ENCODE peak calls at places on chromosomes 2 and 18, in seven cellular contexts. One of them, this sample, is unnamed.

GRCh38 chr2:171407030-171407707 is 26.6 kb downstream of the METTL8 start:
- DNase-seq in left lung: no peak
- DNase-seq in CD8-positive, alpha-beta memory T cell: no peak
- DNase-seq in A549: no peak
- DNase-seq in astrocyte of the spinal cord: no peak
- DNase-seq in AG04449: no peak
- DNase-seq in cardiac muscle cell: no peak
- DNase-seq in this sample: no peak

GRCh38 chr2:191927319-191927867 is 80.5 kb upstream of the CAVIN2 start:
- DNase-seq in astrocyte of the spinal cord: peak
- DNase-seq in AG04449: no peak
- DNase-seq in cardiac muscle cell: peak
- DNase-seq in A549: peak
- DNase-seq in CD8-positive, alpha-beta memory T cell: no peak
- DNase-seq in left lung: no peak
- DNase-seq in this sample: peak

GRCh38 chr2:191113761-191114160 is 37.0 kb downstream of the STAT4 start:
- DNase-seq in astrocyte of the spinal cord: no peak
- DNase-seq in CD8-positive, alpha-beta memory T cell: no peak
- DNase-seq in AG04449: no peak
- DNase-seq in left lung: no peak
- DNase-seq in cardiac muscle cell: no peak
- DNase-seq in A549: no peak
- DNase-seq in this sample: no peak

GRCh38 chr18:8780227-8780626 is 74.9 kb downstream of the MTCL1 start:
- DNase-seq in CD8-positive, alpha-beta memory T cell: no peak
- DNase-seq in left lung: no peak
- DNase-seq in cardiac muscle cell: no peak
- DNase-seq in AG04449: no peak
- DNase-seq in A549: no peak
- DNase-seq in astrocyte of the spinal cord: no peak
- DNase-seq in this sample: no peak

GRCh38 chr2:205216580-205216979 is 465.7 kb upstream of the NRP2 start:
- DNase-seq in AG04449: no peak
- DNase-seq in CD8-positive, alpha-beta memory T cell: no peak
- DNase-seq in cardiac muscle cell: peak
- DNase-seq in astrocyte of the spinal cord: no peak
- DNase-seq in left lung: no peak
- DNase-seq in A549: no peak
- DNase-seq in this sample: no peak

GRCh38 chr2:200523604-200524003 is 2.4 kb upstream of the SGO2 start:
- DNase-seq in CD8-positive, alpha-beta memory T cell: no peak
- DNase-seq in A549: no peak
- DNase-seq in AG04449: no peak
- DNase-seq in astrocyte of the spinal cord: no peak
- DNase-seq in cardiac muscle cell: no peak
- DNase-seq in left lung: no peak
- DNase-seq in this sample: no peak

GRCh38 chr2:220310326-220310936 is 683.0 kb downstream of the SLC4A3 start:
- DNase-seq in left lung: no peak
- DNase-seq in astrocyte of the spinal cord: no peak
- DNase-seq in A549: no peak
- DNase-seq in cardiac muscle cell: peak
- DNase-seq in CD8-positive, alpha-beta memory T cell: no peak
- DNase-seq in AG04449: no peak
- DNase-seq in this sample: no peak

GRCh38 chr2:241639385-241639784 is 1.9 kb downstream of the ATG4B start:
- DNase-seq in astrocyte of the spinal cord: no peak
- DNase-seq in A549: no peak
- DNase-seq in CD8-positive, alpha-beta memory T cell: no peak
- DNase-seq in cardiac muscle cell: no peak
- DNase-seq in AG04449: no peak
- DNase-seq in left lung: no peak
- DNase-seq in this sample: no peak

GRCh38 chr2:233542507-233542906 is 24.1 kb downstream of the USP40 start:
- DNase-seq in astrocyte of the spinal cord: no peak
- DNase-seq in AG04449: peak
- DNase-seq in CD8-positive, alpha-beta memory T cell: no peak
- DNase-seq in left lung: no peak
- DNase-seq in cardiac muscle cell: peak
- DNase-seq in A549: no peak
- DNase-seq in this sample: peak

GRCh38 chr2:85018049-85018447 is 47.1 kb downstream of the KCMF1 start:
- DNase-seq in astrocyte of the spinal cord: no peak
- DNase-seq in cardiac muscle cell: no peak
- DNase-seq in CD8-positive, alpha-beta memory T cell: no peak
- DNase-seq in left lung: no peak
- DNase-seq in A549: no peak
- DNase-seq in AG04449: no peak
- DNase-seq in this sample: no peak

GRCh38 chr2:237189799-237190198 is 104.1 kb downstream of the COPS8 start:
- DNase-seq in A549: no peak
- DNase-seq in left lung: no peak
- DNase-seq in cardiac muscle cell: no peak
- DNase-seq in CD8-positive, alpha-beta memory T cell: no peak
- DNase-seq in astrocyte of the spinal cord: no peak
- DNase-seq in AG04449: no peak
- DNase-seq in this sample: no peak

GRCh38 chr2:220489116-220489515 is 861.7 kb downstream of the SLC4A3 start:
- DNase-seq in CD8-positive, alpha-beta memory T cell: no peak
- DNase-seq in A549: no peak
- DNase-seq in cardiac muscle cell: no peak
- DNase-seq in AG04449: no peak
- DNase-seq in astrocyte of the spinal cord: no peak
- DNase-seq in left lung: no peak
- DNase-seq in this sample: peak

GRCh38 chr2:13545320-13545719 is 828.6 kb downstream of the TRIB2 start:
- DNase-seq in CD8-positive, alpha-beta memory T cell: no peak
- DNase-seq in left lung: no peak
- DNase-seq in A549: no peak
- DNase-seq in AG04449: no peak
- DNase-seq in cardiac muscle cell: no peak
- DNase-seq in astrocyte of the spinal cord: no peak
- DNase-seq in this sample: no peak

GRCh38 chr2:171210864-171211431 is 50.3 kb upstream of the TLK1 start:
- DNase-seq in CD8-positive, alpha-beta memory T cell: peak
- DNase-seq in astrocyte of the spinal cord: no peak
- DNase-seq in cardiac muscle cell: no peak
- DNase-seq in left lung: no peak
- DNase-seq in A549: no peak
- DNase-seq in AG04449: no peak
- DNase-seq in this sample: peak

GRCh38 chr2:200498316-200498715 is 11.6 kb downstream of the KCTD18 start:
- DNase-seq in A549: no peak
- DNase-seq in left lung: no peak
- DNase-seq in AG04449: no peak
- DNase-seq in cardiac muscle cell: no peak
- DNase-seq in astrocyte of the spinal cord: no peak
- DNase-seq in CD8-positive, alpha-beta memory T cell: no peak
- DNase-seq in this sample: peak

GRCh38 chr2:240963376-240964220 is 34.8 kb upstream of the SNED1 start:
- DNase-seq in AG04449: no peak
- DNase-seq in left lung: peak
- DNase-seq in A549: no peak
- DNase-seq in astrocyte of the spinal cord: no peak
- DNase-seq in cardiac muscle cell: no peak
- DNase-seq in CD8-positive, alpha-beta memory T cell: peak
- DNase-seq in this sample: no peak

GRCh38 chr2:231707625-231708049 is 688 bp upstream of the PTMA start:
- DNase-seq in A549: no peak
- DNase-seq in cardiac muscle cell: peak
- DNase-seq in AG04449: no peak
- DNase-seq in CD8-positive, alpha-beta memory T cell: peak
- DNase-seq in left lung: no peak
- DNase-seq in astrocyte of the spinal cord: no peak
- DNase-seq in this sample: peak

GRCh38 chr2:217593732-217594131 is 409.1 kb downstream of the TNS1 start:
- DNase-seq in AG04449: no peak
- DNase-seq in cardiac muscle cell: no peak
- DNase-seq in A549: no peak
- DNase-seq in astrocyte of the spinal cord: no peak
- DNase-seq in CD8-positive, alpha-beta memory T cell: no peak
- DNase-seq in left lung: no peak
- DNase-seq in this sample: no peak

GRCh38 chr2:185128331-185128730 is 530.0 kb downstream of the ZNF804A start:
- DNase-seq in cardiac muscle cell: no peak
- DNase-seq in A549: no peak
- DNase-seq in AG04449: no peak
- DNase-seq in CD8-positive, alpha-beta memory T cell: no peak
- DNase-seq in astrocyte of the spinal cord: no peak
- DNase-seq in left lung: no peak
- DNase-seq in this sample: no peak

DNA sequence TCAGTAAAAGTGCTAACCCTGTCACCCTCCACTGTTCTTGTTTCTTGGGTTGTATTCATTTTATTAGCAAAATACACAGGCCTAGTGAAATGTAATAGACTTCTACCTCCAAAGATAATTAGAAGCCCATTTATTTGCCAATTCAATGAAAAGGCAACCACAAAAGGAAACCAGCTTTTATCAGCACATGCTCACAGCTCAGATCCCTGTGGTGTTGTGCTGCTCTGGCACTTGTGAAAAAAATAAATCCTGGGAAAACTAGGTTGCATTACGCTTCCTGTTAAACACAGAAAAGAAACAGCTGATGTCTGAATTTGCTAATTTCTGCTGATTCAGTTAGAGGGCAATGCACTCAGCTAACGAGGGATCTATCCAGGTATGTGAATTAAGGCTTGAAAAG is 357.4 kb upstream of the ETAA1 start:
- DNase-seq in A549: no peak
- DNase-seq in left lung: no peak
- DNase-seq in CD8-positive, alpha-beta memory T cell: no peak
- DNase-seq in astrocyte of the spinal cord: no peak
- DNase-seq in AG04449: no peak
- DNase-seq in cardiac muscle cell: peak
- DNase-seq in this sample: no peak
- H3K4me3 ChIP-seq in A549: no peak
- H3K4me3 ChIP-seq in left lung: no peak
- H3K4me3 ChIP-seq in CD8-positive, alpha-beta memory T cell: no peak
- H3K4me3 ChIP-seq in astrocyte of the spinal cord: no peak
- H3K4me3 ChIP-seq in AG04449: no peak
- H3K4me3 ChIP-seq in cardiac muscle cell: no peak
- H3K4me3 ChIP-seq in this sample: no peak

GRCh38 chr18:3447895-3448844 is 1.8 kb upstream of the TGIF1 start:
- DNase-seq in A549: peak
- DNase-seq in CD8-positive, alpha-beta memory T cell: peak
- DNase-seq in astrocyte of the spinal cord: peak
- DNase-seq in left lung: peak
- DNase-seq in cardiac muscle cell: peak
- DNase-seq in AG04449: no peak
- DNase-seq in this sample: peak
- H3K4me3 ChIP-seq in A549: peak
- H3K4me3 ChIP-seq in CD8-positive, alpha-beta memory T cell: peak
- H3K4me3 ChIP-seq in astrocyte of the spinal cord: peak
- H3K4me3 ChIP-seq in left lung: peak
- H3K4me3 ChIP-seq in cardiac muscle cell: peak
- H3K4me3 ChIP-seq in AG04449: peak
- H3K4me3 ChIP-seq in this sample: peak

GRCh38 chr2:113116100-113116958 is 11.1 kb upstream of the IL1RN start:
- DNase-seq in AG04449: no peak
- DNase-seq in A549: no peak
- DNase-seq in astrocyte of the spinal cord: no peak
- DNase-seq in CD8-positive, alpha-beta memory T cell: no peak
- DNase-seq in left lung: no peak
- DNase-seq in cardiac muscle cell: peak
- DNase-seq in this sample: no peak

GRCh38 chr2:113120861-113121260 is 6.5 kb upstream of the IL1RN start:
- DNase-seq in cardiac muscle cell: no peak
- DNase-seq in CD8-positive, alpha-beta memory T cell: no peak
- DNase-seq in astrocyte of the spinal cord: no peak
- DNase-seq in left lung: no peak
- DNase-seq in A549: no peak
- DNase-seq in AG04449: no peak
- DNase-seq in this sample: no peak

GRCh38 chr2:113118263-113118657 is 9.1 kb upstream of the IL1RN start:
- DNase-seq in CD8-positive, alpha-beta memory T cell: no peak
- DNase-seq in cardiac muscle cell: no peak
- DNase-seq in left lung: no peak
- DNase-seq in A549: no peak
- DNase-seq in astrocyte of the spinal cord: no peak
- DNase-seq in AG04449: no peak
- DNase-seq in this sample: no peak

GRCh38 chr2:113114996-113115395 is 12.4 kb upstream of the IL1RN start:
- DNase-seq in astrocyte of the spinal cord: no peak
- DNase-seq in A549: no peak
- DNase-seq in cardiac muscle cell: no peak
- DNase-seq in left lung: no peak
- DNase-seq in AG04449: no peak
- DNase-seq in CD8-positive, alpha-beta memory T cell: no peak
- DNase-seq in this sample: no peak

GRCh38 chr2:113117594-113118262 is 9.7 kb upstream of the IL1RN start:
- DNase-seq in left lung: peak
- DNase-seq in CD8-positive, alpha-beta memory T cell: no peak
- DNase-seq in A549: no peak
- DNase-seq in cardiac muscle cell: peak
- DNase-seq in AG04449: peak
- DNase-seq in astrocyte of the spinal cord: peak
- DNase-seq in this sample: peak
- H3K4me3 ChIP-seq in left lung: no peak
- H3K4me3 ChIP-seq in CD8-positive, alpha-beta memory T cell: no peak
- H3K4me3 ChIP-seq in A549: no peak
- H3K4me3 ChIP-seq in cardiac muscle cell: no peak
- H3K4me3 ChIP-seq in AG04449: no peak
- H3K4me3 ChIP-seq in astrocyte of the spinal cord: no peak
- H3K4me3 ChIP-seq in this sample: no peak

GRCh38 chr2:189578272-189578671 is 2.3 kb downstream of the SLC40A1 start:
- DNase-seq in AG04449: no peak
- DNase-seq in cardiac muscle cell: no peak
- DNase-seq in A549: no peak
- DNase-seq in left lung: no peak
- DNase-seq in astrocyte of the spinal cord: no peak
- DNase-seq in CD8-positive, alpha-beta memory T cell: no peak
- DNase-seq in this sample: no peak

GRCh38 chr2:189580662-189581353 is at the start of gene SLC40A1:
- DNase-seq in cardiac muscle cell: peak
- DNase-seq in AG04449: no peak
- DNase-seq in left lung: peak
- DNase-seq in astrocyte of the spinal cord: peak
- DNase-seq in CD8-positive, alpha-beta memory T cell: peak
- DNase-seq in A549: peak
- DNase-seq in this sample: peak

GRCh38 chr2:189581354-189582139 is 961 bp upstream of the SLC40A1 start:
- DNase-seq in A549: no peak
- DNase-seq in cardiac muscle cell: peak
- DNase-seq in astrocyte of the spinal cord: no peak
- DNase-seq in AG04449: no peak
- DNase-seq in left lung: peak
- DNase-seq in CD8-positive, alpha-beta memory T cell: no peak
- DNase-seq in this sample: no peak

GRCh38 chr2:189580267-189580661 is 322 bp downstream of the SLC40A1 start:
- DNase-seq in left lung: peak
- DNase-seq in astrocyte of the spinal cord: no peak
- DNase-seq in cardiac muscle cell: peak
- DNase-seq in CD8-positive, alpha-beta memory T cell: peak
- DNase-seq in A549: peak
- DNase-seq in AG04449: no peak
- DNase-seq in this sample: no peak

DNA sequence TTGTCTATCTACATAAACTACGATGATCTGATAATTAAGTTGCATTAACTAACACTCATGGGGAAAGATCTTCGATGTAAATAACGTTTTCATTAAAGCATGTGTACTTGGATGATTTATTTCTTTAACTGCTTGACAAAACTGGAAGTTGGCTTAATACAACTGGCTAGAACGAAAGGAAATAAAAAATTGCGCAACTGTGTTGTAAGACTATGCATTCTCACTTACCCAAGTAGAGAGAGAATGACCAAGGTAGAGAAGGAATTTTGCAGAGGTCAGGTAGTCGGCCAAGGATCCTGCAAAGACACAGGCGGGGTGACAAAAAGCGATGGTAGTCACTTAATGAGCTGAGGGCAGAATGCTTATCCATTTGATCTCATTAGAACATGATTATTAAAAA is 1.0 kb downstream of the SLC40A1 start:
- DNase-seq in CD8-positive, alpha-beta memory T cell: no peak
- DNase-seq in astrocyte of the spinal cord: no peak
- DNase-seq in cardiac muscle cell: peak
- DNase-seq in A549: no peak
- DNase-seq in left lung: no peak
- DNase-seq in AG04449: no peak
- DNase-seq in this sample: peak
- H3K4me3 ChIP-seq in CD8-positive, alpha-beta memory T cell: peak
- H3K4me3 ChIP-seq in astrocyte of the spinal cord: no peak
- H3K4me3 ChIP-seq in cardiac muscle cell: no peak
- H3K4me3 ChIP-seq in A549: peak
- H3K4me3 ChIP-seq in left lung: peak
- H3K4me3 ChIP-seq in AG04449: no peak
- H3K4me3 ChIP-seq in this sample: no peak